ENCODE peak calls at places on chromosomes 4 and X, in six cellular contexts. O is endothelial cell of umbilical vein, U is colonic mucosa, N is astrocyte of the spinal cord, Y is pancreas, D is osteocyte. T is an unnamed sample.
A peak's percentile ranks its signal among the peaks of the same experiment; 100 is the strongest.

GRCh38 chr4:8737601-8738279 is 133.9 kb downstream of the HMX1 start:
- DNase-seq in N (no peak), Y (no peak), O (no peak), U (no peak), D (peak; percentile 80), T (no peak)

GRCh38 chr4:10529891-10530786 is 72.9 kb upstream of the ZNF518B start:
- DNase-seq in U (no peak), O (peak; percentile 95), N (peak; percentile 16), Y (no peak), D (no peak), T (no peak)

GRCh38 chr4:151031831-151032605 is 16.9 kb upstream of the LRBA start:
- DNase-seq in D (no peak), U (no peak), Y (no peak), N (peak; percentile 47), O (peak; percentile 97), T (no peak)

GRCh38 chr4:175807596-175807995 is 4.5 kb downstream of the GPM6A start:
- DNase-seq in Y (no peak), O (no peak), D (no peak), N (no peak), U (no peak), T (no peak)

GRCh38 chrX:118177708-118178107 is 61.1 kb upstream of the KLHL13 start:
- DNase-seq in O (no peak), U (no peak), D (no peak), Y (no peak), N (no peak), T (no peak)

GRCh38 chr4:48475770-48476169 is 7.4 kb upstream of the SLC10A4 start:
- DNase-seq in N (no peak), D (no peak), U (no peak), Y (no peak), O (no peak), T (no peak)

GRCh38 chrX:124902953-124903352 is 416.7 kb upstream of the TEX13C start:
- DNase-seq in D (no peak), O (no peak), U (no peak), N (no peak), Y (no peak), T (no peak)

GRCh38 chr4:180923476-180923875 is 1319.7 kb upstream of the TENM3 start:
- DNase-seq in N (peak; percentile 60), Y (no peak), U (no peak), O (no peak), D (no peak), T (no peak)

GRCh38 chr4:188372051-188372450 is 232.8 kb downstream of the TRIML1 start:
- DNase-seq in Y (no peak), N (peak; percentile 16), U (no peak), D (no peak), O (no peak), T (no peak)

GRCh38 chr4:83217721-83218522 is 66.7 kb downstream of the COQ2 start:
- DNase-seq in N (no peak), U (peak; percentile 51), O (no peak), Y (peak; percentile 22), D (peak; percentile 42), T (no peak)

GRCh38 chr4:169958629-169959028 is 67.6 kb downstream of the MFAP3L start:
- DNase-seq in N (no peak), Y (no peak), O (no peak), D (no peak), U (no peak), T (no peak)

GRCh38 chrX:25049347-25049746 is 33.6 kb upstream of the ARX start:
- DNase-seq in N (peak; percentile 5), D (no peak), Y (no peak), O (no peak), U (no peak), T (no peak)

GRCh38 chr4:14184265-14184664 is 556.7 kb upstream of the BOD1L1 start:
- DNase-seq in Y (no peak), N (peak; percentile 18), O (peak; percentile 49), U (no peak), D (no peak), T (no peak)

GRCh38 chr4:1365271-1366178 is 18.5 kb downstream of the UVSSA start:
- DNase-seq in O (no peak), U (no peak), D (no peak), N (no peak), Y (no peak), T (no peak)

GRCh38 chr4:17323619-17324400 is 188.1 kb downstream of the QDPR start:
- DNase-seq in O (peak; percentile 76), D (no peak), N (no peak), Y (no peak), U (no peak), T (no peak)

GRCh38 chrX:51420610-51421009 is 75.8 kb downstream of the NUDT11 start:
- DNase-seq in N (peak; percentile 47), D (no peak), Y (no peak), O (peak; percentile 13), U (peak; percentile 24), T (peak; percentile 28)

GRCh38 chrX:3286196-3286920 is 60.1 kb downstream of the MXRA5 start:
- DNase-seq in O (peak; percentile 28), N (peak; percentile 96), U (no peak), Y (no peak), D (peak; percentile 86), T (no peak)

GRCh38 chr4:11189756-11190155 is 238.9 kb downstream of the HS3ST1 start:
- DNase-seq in N (no peak), U (no peak), O (no peak), D (no peak), Y (no peak), T (no peak)

GRCh38 chr4:97106161-97106560 is 1037.1 kb downstream of the STPG2 start:
- DNase-seq in N (no peak), U (no peak), D (no peak), Y (no peak), O (no peak), T (no peak)

GRCh38 chrX:16113978-16114554 is 9.3 kb upstream of the GRPR start:
- DNase-seq in U (no peak), N (peak; percentile 8), O (no peak), D (no peak), Y (no peak), T (no peak)

GRCh38 chrX:22999696-23000223 is at the start of gene DDX53:
- DNase-seq in U (no peak), Y (no peak), O (no peak), D (no peak), N (no peak), T (no peak)

GRCh38 chrX:150329888-150330287 is 33.2 kb upstream of the MAMLD1 start:
- DNase-seq in Y (no peak), O (no peak), N (no peak), D (no peak), U (no peak), T (no peak)

GRCh38 chr4:168153596-168154440 is 61.5 kb downstream of the ANXA10 start:
- DNase-seq in Y (peak; percentile 84), O (peak; percentile 79), N (peak; percentile 92), U (peak; percentile 78), D (no peak), T (peak; percentile 56)

GRCh38 chrX:107029752-107030151 is 29.7 kb upstream of the MORC4 start:
- DNase-seq in N (no peak), Y (no peak), D (no peak), U (no peak), O (no peak), T (no peak)

DNA sequence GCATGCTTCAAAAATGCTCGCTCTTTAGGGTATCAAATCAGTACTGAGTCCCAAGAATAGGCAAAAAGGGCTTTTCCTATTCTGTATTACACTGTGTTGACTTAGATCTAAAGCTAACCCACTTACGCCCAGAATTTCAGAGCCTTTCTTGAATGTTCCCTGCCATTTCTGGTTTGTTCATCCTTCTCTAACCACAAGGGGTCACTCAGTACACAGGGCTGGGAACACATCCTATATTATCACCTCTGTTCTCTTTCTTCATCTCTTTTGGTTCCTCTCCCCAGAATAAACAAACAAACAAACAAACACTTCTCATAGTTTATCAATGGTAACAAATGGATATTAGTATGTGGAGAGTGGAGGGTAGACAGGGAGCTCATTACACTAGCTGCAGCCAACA is 25.5 kb upstream of the MORC4 start:
- DNase-seq in D (no peak), U (no peak), N (peak; percentile 14), Y (no peak), O (peak; percentile 29), T (no peak)
- TF ChIP-seq CTCF in D (peak; percentile 65), U (peak; percentile 34), N (peak; percentile 54), Y (peak; percentile 33), O (peak; percentile 24), T (peak; percentile 67)

DNA sequence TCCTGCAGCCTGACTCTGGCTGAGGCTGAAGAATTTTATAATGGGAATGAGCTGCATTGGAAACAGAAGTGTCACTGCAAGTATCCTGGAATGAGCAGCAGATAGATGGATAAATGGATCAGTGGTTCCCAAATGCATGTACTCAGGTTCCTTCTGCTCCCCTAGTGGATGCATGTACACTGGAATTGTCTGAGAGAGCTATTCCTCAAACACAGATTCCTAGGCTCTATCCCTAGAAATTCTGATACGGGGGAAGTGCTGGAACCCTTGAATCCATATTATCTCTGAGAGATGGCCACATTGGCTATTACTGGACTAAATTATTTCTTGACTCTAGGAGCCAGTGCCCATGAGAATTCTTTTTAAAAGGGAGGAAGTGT is 64.8 kb downstream of the TMEM131L start:
- DNase-seq in Y (no peak), D (no peak), O (no peak), N (no peak), U (no peak), T (no peak)
- TF ChIP-seq CTCF in Y (no peak), D (no peak), O (no peak), N (no peak), U (no peak), T (no peak)

GRCh38 chr4:90292438-90292837 is 165.2 kb downstream of the CCSER1 start:
- DNase-seq in Y (no peak), O (no peak), N (no peak), D (no peak), U (no peak), T (no peak)

DNA sequence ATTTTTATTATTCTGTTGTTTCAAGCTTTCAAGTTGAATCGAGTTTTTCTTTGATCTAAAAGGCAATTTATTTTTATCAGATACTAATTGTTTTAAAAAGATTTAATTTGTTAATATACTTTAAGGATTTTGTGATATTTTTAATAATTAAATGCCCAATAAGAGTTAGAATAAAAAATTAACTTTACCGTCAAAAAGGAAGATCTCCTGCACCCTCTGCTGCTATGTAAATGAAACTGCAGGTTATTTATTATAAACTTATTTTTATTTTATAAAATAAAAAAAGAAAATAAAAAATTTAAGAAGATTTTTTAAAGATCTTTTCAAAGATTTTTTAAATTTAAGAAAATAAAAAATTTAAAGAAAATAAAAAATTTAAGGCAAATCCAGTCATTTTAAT is 166.1 kb downstream of the CCSER1 start:
- DNase-seq in Y (no peak), O (peak; percentile 23), U (no peak), N (peak; percentile 20), D (no peak), T (no peak)
- TF ChIP-seq CTCF in Y (peak; percentile 24), O (peak; percentile 13), U (peak; percentile 50), N (peak; percentile 45), D (peak; percentile 64), T (peak; percentile 94)

GRCh38 chr4:15398732-15399131 is 29.1 kb upstream of the C1QTNF7 start:
- DNase-seq in N (no peak), D (no peak), Y (no peak), O (no peak), U (no peak), T (no peak)

GRCh38 chr4:15398001-15398400 is 29.8 kb upstream of the C1QTNF7 start:
- DNase-seq in Y (no peak), D (no peak), U (no peak), O (no peak), N (no peak), T (no peak)

GRCh38 chr4:15395342-15395741 is 32.5 kb upstream of the C1QTNF7 start:
- DNase-seq in O (no peak), D (no peak), Y (no peak), U (no peak), N (peak; percentile 48), T (no peak)

GRCh38 chr4:15400276-15400675 is 27.6 kb upstream of the C1QTNF7 start:
- DNase-seq in U (no peak), D (no peak), Y (no peak), O (no peak), N (no peak), T (no peak)

GRCh38 chr4:15396157-15396800 is 31.6 kb upstream of the C1QTNF7 start:
- DNase-seq in U (peak; percentile 38), D (no peak), O (peak; percentile 45), Y (no peak), N (peak; percentile 51), T (peak; percentile 50)
- TF ChIP-seq CTCF in U (peak; percentile 52), D (peak; percentile 78), O (peak; percentile 50), Y (peak; percentile 53), N (peak; percentile 75), T (peak; percentile 69)

T was measured in neural crest cell.